ENCODE peak calls at places on chromosomes 16 and 17, in six cellular contexts. T is HepG2, O is H1, B is WTC11, E is endothelial cell of umbilical vein, R is K562. W is an unnamed sample.
A peak's percentile ranks its signal among the peaks of the same experiment; 100 is the strongest.

GRCh38 chr17:40432864-40433528 is 10.3 kb upstream of the IGFBP4 start:
- DNase-seq in T (no peak), O (no peak), B (no peak), E (no peak), R (no peak), W (no peak)

GRCh38 chr16:83898463-83899271 is at the start of gene MLYCD:
- DNase-seq in T (peak; percentile 76), O (peak; percentile 31), B (peak; percentile 83), E (peak; percentile 68), R (peak; percentile 99), W (peak; percentile 86)

GRCh38 chr16:57071840-57072541 is 20.4 kb upstream of the CPNE2 start:
- DNase-seq in T (no peak), O (no peak), B (no peak), E (peak; percentile 39), R (no peak), W (peak; percentile 44)

GRCh38 chr16:68093816-68094613 is 8.8 kb downstream of the NFATC3 start:
- DNase-seq in T (no peak), O (no peak), B (no peak), E (no peak), R (peak; percentile 26), W (no peak)

GRCh38 chr16:57815987-57816745 is 13.9 kb upstream of the KIFC3 start:
- DNase-seq in T (no peak), O (no peak), B (peak; percentile 64), E (peak; percentile 48), R (peak; percentile 29), W (peak; percentile 62)

GRCh38 chr17:68711858-68712257 is 110.7 kb upstream of the FAM20A start:
- DNase-seq in T (no peak), O (no peak), B (no peak), E (no peak), R (no peak), W (no peak)

GRCh38 chr16:68951991-68952877 is 108.9 kb downstream of the TANGO6 start:
- DNase-seq in T (no peak), O (no peak), B (no peak), E (peak; percentile 29), R (no peak), W (no peak)

GRCh38 chr16:15976929-15977637 is 27.7 kb downstream of the ABCC1 start:
- DNase-seq in T (no peak), O (no peak), B (no peak), E (no peak), R (no peak), W (peak; percentile 76)

GRCh38 chr16:56965149-56965938 is 3.6 kb downstream of the CETP start:
- DNase-seq in T (no peak), O (no peak), B (no peak), E (no peak), R (no peak), W (no peak)

GRCh38 chr17:76701471-76701967 is 9.2 kb downstream of the MXRA7 start:
- DNase-seq in T (peak; percentile 80), O (no peak), B (no peak), E (no peak), R (no peak), W (no peak)

GRCh38 chr16:505479-506245 is 21.9 kb upstream of the CAPN15 start:
- DNase-seq in T (no peak), O (no peak), B (no peak), E (no peak), R (no peak), W (no peak)

GRCh38 chr17:4230142-4230541 is 33.6 kb downstream of the ANKFY1 start:
- DNase-seq in T (no peak), O (no peak), B (no peak), E (peak; percentile 93), R (no peak), W (peak; percentile 56)

GRCh38 chr16:24685539-24686432 is 43.7 kb upstream of the TNRC6A start:
- DNase-seq in T (peak; percentile 85), O (no peak), B (peak; percentile 47), E (peak; percentile 72), R (peak; percentile 18), W (peak; percentile 79)

GRCh38 chr16:86964846-86965245 is 352.3 kb downstream of the C16orf95 start:
- DNase-seq in T (no peak), O (no peak), B (no peak), E (no peak), R (no peak), W (no peak)

GRCh38 chr17:39177256-39177655 is 11.3 kb upstream of the ARL5C start:
- DNase-seq in T (no peak), O (peak; percentile 87), B (peak; percentile 94), E (no peak), R (peak; percentile 44), W (no peak)

GRCh38 chr17:83036666-83037065 is 42.7 kb upstream of the METRNL start:
- DNase-seq in T (no peak), O (no peak), B (no peak), E (no peak), R (no peak), W (no peak)

GRCh38 chr17:83037084-83037950 is 42.1 kb upstream of the METRNL start:
- DNase-seq in T (no peak), O (no peak), B (no peak), E (no peak), R (no peak), W (no peak)

GRCh38 chr17:83041305-83041704 is 38.1 kb upstream of the METRNL start:
- DNase-seq in T (no peak), O (no peak), B (no peak), E (no peak), R (no peak), W (peak; percentile 26)

GRCh38 chr17:83046759-83047478 is 32.5 kb upstream of the METRNL start:
- DNase-seq in T (no peak), O (no peak), B (no peak), E (no peak), R (no peak), W (no peak)

GRCh38 chr17:83042522-83043158 is 36.8 kb upstream of the METRNL start:
- DNase-seq in T (no peak), O (no peak), B (no peak), E (no peak), R (no peak), W (no peak)
- TF ChIP-seq JUN in T (no peak), O (no peak), B (no peak), E (no peak), R (no peak), W (no peak)

DNA sequence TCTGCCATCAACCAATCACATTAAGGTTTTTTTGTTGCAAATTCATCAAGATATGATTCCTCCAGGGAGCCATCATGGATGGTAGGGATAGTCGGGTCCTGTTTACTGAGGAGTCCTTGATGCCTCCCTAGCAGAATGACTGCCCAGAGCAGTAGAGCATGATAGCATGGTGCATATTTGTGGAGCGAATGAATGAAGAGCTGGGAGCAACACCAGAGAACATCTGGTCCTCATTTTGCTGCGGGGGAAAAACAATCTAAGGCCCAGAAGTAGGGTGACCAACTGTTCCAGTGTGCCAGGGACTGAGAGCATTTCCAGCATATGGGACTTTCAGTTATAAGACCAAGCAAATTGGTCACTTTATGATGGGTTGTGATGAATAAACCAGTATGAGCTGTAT is 35.5 kb upstream of the DYNLL2 start:
- DNase-seq in T (no peak), O (no peak), B (no peak), E (no peak), R (no peak), W (no peak)
- TF ChIP-seq JUN in T (no peak), O (no peak), B (no peak), E (no peak), R (no peak), W (no peak)

DNA sequence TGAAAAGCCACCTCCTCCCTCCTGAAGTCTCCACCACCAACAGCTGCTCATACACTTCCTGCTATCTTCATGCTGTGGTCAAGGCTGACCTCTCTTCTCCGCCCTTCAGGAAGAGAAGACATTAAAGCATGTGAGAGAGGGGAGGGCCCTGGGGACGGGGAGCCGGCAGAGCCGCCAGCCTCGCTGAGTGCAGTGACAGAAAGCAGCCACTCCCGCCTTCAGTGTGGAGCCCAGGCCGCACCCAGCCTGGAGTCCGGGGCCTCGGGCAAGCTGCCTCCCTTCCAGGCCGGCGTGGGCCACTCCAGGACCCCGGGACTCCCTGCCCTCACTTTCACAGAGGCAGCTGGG is 94.7 kb upstream of the TNRC6C start:
- DNase-seq in T (peak; percentile 24), O (no peak), B (no peak), E (no peak), R (peak; percentile 69), W (no peak)
- TF ChIP-seq JUN in T (no peak), O (no peak), B (no peak), E (no peak), R (no peak), W (no peak)

GRCh38 chr16:1707193-1707790 is 1.3 kb downstream of the MAPK8IP3 start:
- DNase-seq in T (peak; percentile 41), O (no peak), B (peak; percentile 25), E (peak; percentile 43), R (peak; percentile 36), W (no peak)
- TF ChIP-seq JUN in T (no peak), O (no peak), B (no peak), E (no peak), R (no peak), W (no peak)

GRCh38 chr17:66953661-66954060 is 10.8 kb upstream of the CACNG4 start:
- DNase-seq in T (no peak), O (no peak), B (no peak), E (no peak), R (no peak), W (no peak)
- TF ChIP-seq JUN in T (no peak), O (no peak), B (no peak), E (no peak), R (no peak), W (no peak)

GRCh38 chr16:70694088-70694487 is 8.2 kb upstream of the MTSS2 start:
- DNase-seq in T (no peak), O (peak; percentile 83), B (peak; percentile 51), E (no peak), R (no peak), W (peak; percentile 85)

GRCh38 chr16:70694517-70695218 is 8.8 kb upstream of the MTSS2 start:
- DNase-seq in T (no peak), O (no peak), B (no peak), E (no peak), R (no peak), W (no peak)

GRCh38 chr16:70696368-70696767 is 10.5 kb upstream of the MTSS2 start:
- DNase-seq in T (no peak), O (no peak), B (no peak), E (no peak), R (no peak), W (no peak)

GRCh38 chr16:70696952-70697600 is 11.2 kb upstream of the MTSS2 start:
- DNase-seq in T (no peak), O (no peak), B (no peak), E (no peak), R (no peak), W (no peak)

DNA sequence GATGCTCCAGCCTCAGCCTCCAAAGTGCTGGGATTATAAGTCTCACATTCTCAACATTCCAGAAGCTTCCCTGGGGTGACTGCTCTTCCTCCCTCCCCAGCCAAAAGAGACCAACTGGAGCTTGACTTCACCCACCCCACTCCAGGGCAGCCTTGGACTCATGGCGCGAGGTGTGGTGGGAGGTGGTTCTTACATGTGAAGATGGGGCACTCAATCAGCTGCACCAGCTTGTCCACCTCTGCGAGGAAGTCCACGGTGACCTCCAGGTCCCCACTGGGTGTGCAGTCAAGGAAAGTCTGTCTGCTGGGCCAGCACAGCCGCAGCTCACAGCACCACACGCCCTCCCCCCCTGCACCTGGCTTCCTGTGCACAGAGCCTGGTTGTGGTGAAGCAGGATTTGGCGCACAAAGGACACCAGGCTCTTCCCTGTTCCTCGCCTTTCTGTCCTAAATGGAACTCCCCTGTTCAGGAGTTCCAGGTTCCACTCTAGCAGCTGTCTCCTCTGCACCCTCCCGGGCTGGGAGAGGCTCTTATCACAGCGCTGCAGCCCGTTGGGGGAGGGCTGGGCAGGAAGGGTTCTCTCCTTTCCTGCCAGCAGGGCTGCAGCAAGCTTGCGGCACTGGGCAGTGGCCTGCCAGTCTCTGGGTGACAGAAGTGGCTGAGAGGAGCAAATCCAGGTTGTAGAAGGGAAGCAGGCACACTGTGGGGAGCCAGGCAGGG is 9.7 kb upstream of the MTSS2 start:
- DNase-seq in T (peak; percentile 34), O (no peak), B (no peak), E (peak; percentile 86), R (peak; percentile 82), W (peak; percentile 48)
- TF ChIP-seq JUN in T (no peak), O (no peak), B (no peak), E (no peak), R (peak; percentile 12), W (no peak)